ENCODE peak calls at places on chromosomes 3 and 15, in four cellular contexts. One of them, this sample, is unnamed.
A peak's percentile ranks its signal among the peaks of the same experiment; 100 is the strongest.

GRCh38 chr15:77497942-77498361 is 77.3 kb downstream of the HMG20A start:
- DNase-seq in stimulated activated CD8-positive, alpha-beta memory T cell treated with anti-CD3 and anti-CD28 coated beads, Interleukin-7, amount 100 ng/mL, for 48 hours: no peak
- DNase-seq in amniotic stem cell: no peak
- DNase-seq in GM20000: no peak
- DNase-seq in this sample: no peak

GRCh38 chr3:59559721-59560514 is 510.1 kb upstream of the CFAP20DC start:
- DNase-seq in stimulated activated CD8-positive, alpha-beta memory T cell treated with anti-CD3 and anti-CD28 coated beads, Interleukin-7, amount 100 ng/mL, for 48 hours: peak; percentile 42
- DNase-seq in amniotic stem cell: peak; percentile 54
- DNase-seq in GM20000: no peak
- DNase-seq in this sample: peak; percentile 39

GRCh38 chr3:111534701-111535100 is 7.3 kb upstream of the CD96 start:
- DNase-seq in stimulated activated CD8-positive, alpha-beta memory T cell treated with anti-CD3 and anti-CD28 coated beads, Interleukin-7, amount 100 ng/mL, for 48 hours: no peak
- DNase-seq in amniotic stem cell: no peak
- DNase-seq in GM20000: no peak
- DNase-seq in this sample: no peak

GRCh38 chr3:105139851-105140560 is 226.7 kb upstream of the ALCAM start:
- DNase-seq in stimulated activated CD8-positive, alpha-beta memory T cell treated with anti-CD3 and anti-CD28 coated beads, Interleukin-7, amount 100 ng/mL, for 48 hours: no peak
- DNase-seq in amniotic stem cell: no peak
- DNase-seq in GM20000: no peak
- DNase-seq in this sample: no peak

GRCh38 chr3:25428003-25428861 is at the start of gene RARB:
- DNase-seq in stimulated activated CD8-positive, alpha-beta memory T cell treated with anti-CD3 and anti-CD28 coated beads, Interleukin-7, amount 100 ng/mL, for 48 hours: no peak
- DNase-seq in amniotic stem cell: peak; percentile 89
- DNase-seq in GM20000: peak; percentile 18
- DNase-seq in this sample: no peak

GRCh38 chr3:99907959-99908544 is 90.4 kb downstream of the CMSS1 start:
- DNase-seq in stimulated activated CD8-positive, alpha-beta memory T cell treated with anti-CD3 and anti-CD28 coated beads, Interleukin-7, amount 100 ng/mL, for 48 hours: no peak
- DNase-seq in amniotic stem cell: no peak
- DNase-seq in GM20000: no peak
- DNase-seq in this sample: no peak

GRCh38 chr15:77162872-77163633 is 92.1 kb upstream of the TSPAN3 start:
- DNase-seq in stimulated activated CD8-positive, alpha-beta memory T cell treated with anti-CD3 and anti-CD28 coated beads, Interleukin-7, amount 100 ng/mL, for 48 hours: no peak
- DNase-seq in amniotic stem cell: no peak
- DNase-seq in GM20000: no peak
- DNase-seq in this sample: no peak

GRCh38 chr15:100887211-100887913 is 7.7 kb downstream of the ALDH1A3 start:
- DNase-seq in stimulated activated CD8-positive, alpha-beta memory T cell treated with anti-CD3 and anti-CD28 coated beads, Interleukin-7, amount 100 ng/mL, for 48 hours: no peak
- DNase-seq in amniotic stem cell: no peak
- DNase-seq in GM20000: no peak
- DNase-seq in this sample: no peak

GRCh38 chr3:129032716-129033115 is 27.9 kb upstream of the GP9 start:
- DNase-seq in stimulated activated CD8-positive, alpha-beta memory T cell treated with anti-CD3 and anti-CD28 coated beads, Interleukin-7, amount 100 ng/mL, for 48 hours: no peak
- DNase-seq in amniotic stem cell: no peak
- DNase-seq in GM20000: no peak
- DNase-seq in this sample: no peak

GRCh38 chr15:79412429-79412828 is 19.7 kb upstream of the MINAR1 start:
- DNase-seq in stimulated activated CD8-positive, alpha-beta memory T cell treated with anti-CD3 and anti-CD28 coated beads, Interleukin-7, amount 100 ng/mL, for 48 hours: no peak
- DNase-seq in amniotic stem cell: no peak
- DNase-seq in GM20000: no peak
- DNase-seq in this sample: no peak

GRCh38 chr3:39249453-39250115 is 30.3 kb downstream of the CX3CR1 start:
- DNase-seq in stimulated activated CD8-positive, alpha-beta memory T cell treated with anti-CD3 and anti-CD28 coated beads, Interleukin-7, amount 100 ng/mL, for 48 hours: no peak
- DNase-seq in amniotic stem cell: no peak
- DNase-seq in GM20000: no peak
- DNase-seq in this sample: no peak

GRCh38 chr15:47466357-47466756 is 250.9 kb upstream of the SEMA6D start:
- DNase-seq in stimulated activated CD8-positive, alpha-beta memory T cell treated with anti-CD3 and anti-CD28 coated beads, Interleukin-7, amount 100 ng/mL, for 48 hours: no peak
- DNase-seq in amniotic stem cell: no peak
- DNase-seq in GM20000: no peak
- DNase-seq in this sample: no peak

GRCh38 chr3:131688370-131688769 is 185.6 kb upstream of the MRPL3 start:
- DNase-seq in stimulated activated CD8-positive, alpha-beta memory T cell treated with anti-CD3 and anti-CD28 coated beads, Interleukin-7, amount 100 ng/mL, for 48 hours: no peak
- DNase-seq in amniotic stem cell: no peak
- DNase-seq in GM20000: no peak
- DNase-seq in this sample: no peak

GRCh38 chr3:144770291-144770690 is 798.7 kb downstream of the DIPK2A start:
- DNase-seq in stimulated activated CD8-positive, alpha-beta memory T cell treated with anti-CD3 and anti-CD28 coated beads, Interleukin-7, amount 100 ng/mL, for 48 hours: no peak
- DNase-seq in amniotic stem cell: no peak
- DNase-seq in GM20000: no peak
- DNase-seq in this sample: no peak

GRCh38 chr3:177525987-177526712 is 328.9 kb upstream of the TBL1XR1 start:
- DNase-seq in stimulated activated CD8-positive, alpha-beta memory T cell treated with anti-CD3 and anti-CD28 coated beads, Interleukin-7, amount 100 ng/mL, for 48 hours: no peak
- DNase-seq in amniotic stem cell: no peak
- DNase-seq in GM20000: no peak
- DNase-seq in this sample: no peak

GRCh38 chr3:38067508-38068233 is 28.7 kb downstream of the DLEC1 start:
- DNase-seq in stimulated activated CD8-positive, alpha-beta memory T cell treated with anti-CD3 and anti-CD28 coated beads, Interleukin-7, amount 100 ng/mL, for 48 hours: no peak
- DNase-seq in amniotic stem cell: no peak
- DNase-seq in GM20000: no peak
- DNase-seq in this sample: no peak

GRCh38 chr15:63615935-63616334 is 18.7 kb downstream of the FBXL22 start:
- DNase-seq in stimulated activated CD8-positive, alpha-beta memory T cell treated with anti-CD3 and anti-CD28 coated beads, Interleukin-7, amount 100 ng/mL, for 48 hours: no peak
- DNase-seq in amniotic stem cell: no peak
- DNase-seq in GM20000: no peak
- DNase-seq in this sample: no peak

GRCh38 chr3:169822983-169823382 is 10.3 kb upstream of the LRRC34 start:
- DNase-seq in stimulated activated CD8-positive, alpha-beta memory T cell treated with anti-CD3 and anti-CD28 coated beads, Interleukin-7, amount 100 ng/mL, for 48 hours: no peak
- DNase-seq in amniotic stem cell: no peak
- DNase-seq in GM20000: no peak
- DNase-seq in this sample: no peak

GRCh38 chr3:16050641-16051467 is 123.6 kb upstream of the GALNT15 start:
- DNase-seq in stimulated activated CD8-positive, alpha-beta memory T cell treated with anti-CD3 and anti-CD28 coated beads, Interleukin-7, amount 100 ng/mL, for 48 hours: no peak
- DNase-seq in amniotic stem cell: no peak
- DNase-seq in GM20000: no peak
- DNase-seq in this sample: no peak

GRCh38 chr15:43275736-43276562 is 9.2 kb upstream of the TGM5 start:
- DNase-seq in stimulated activated CD8-positive, alpha-beta memory T cell treated with anti-CD3 and anti-CD28 coated beads, Interleukin-7, amount 100 ng/mL, for 48 hours: no peak
- DNase-seq in amniotic stem cell: no peak
- DNase-seq in GM20000: no peak
- DNase-seq in this sample: no peak

GRCh38 chr15:90362936-90363212 is 10.8 kb downstream of the ZNF774 start:
- DNase-seq in stimulated activated CD8-positive, alpha-beta memory T cell treated with anti-CD3 and anti-CD28 coated beads, Interleukin-7, amount 100 ng/mL, for 48 hours: no peak
- DNase-seq in amniotic stem cell: peak; percentile 48
- DNase-seq in GM20000: no peak
- DNase-seq in this sample: no peak

GRCh38 chr3:155302891-155303290 is 9.4 kb upstream of the STRIT1 start:
- DNase-seq in stimulated activated CD8-positive, alpha-beta memory T cell treated with anti-CD3 and anti-CD28 coated beads, Interleukin-7, amount 100 ng/mL, for 48 hours: no peak
- DNase-seq in amniotic stem cell: no peak
- DNase-seq in GM20000: no peak
- DNase-seq in this sample: no peak

This sample was measured in T1000.